ENCODE peak calls at places on chromosomes 16 and 17, in seven cellular contexts. P, Q, D, A, F, O and Y are unnamed samples.

GRCh38 chr17:75267403-75268232 is 3.4 kb downstream of the MIF4GD start:
- DNase-seq in P (no peak), Q (no peak), D (no peak), A (no peak), F (no peak), O (no peak), Y (no peak)

GRCh38 chr17:68360198-68360597 is 68.9 kb downstream of the ARSG start:
- DNase-seq in P (no peak), Q (no peak), D (no peak), A (no peak), F (no peak), O (no peak), Y (no peak)

GRCh38 chr17:4540224-4541040 is 14.8 kb downstream of the MYBBP1A start:
- DNase-seq in P (no peak), Q (no peak), D (no peak), A (no peak), F (no peak), O (no peak), Y (no peak)

GRCh38 chr16:4698321-4699029 is 5.1 kb downstream of the NUDT16L1 start:
- DNase-seq in P (no peak), Q (no peak), D (no peak), A (no peak), F (peak; percentile 65), O (no peak), Y (no peak)

GRCh38 chr17:39018267-39019134 is 51.3 kb upstream of the FBXO47 start:
- DNase-seq in P (no peak), Q (no peak), D (no peak), A (no peak), F (no peak), O (no peak), Y (no peak)

GRCh38 chr16:54289242-54290051 is 2.9 kb upstream of the IRX3 start:
- DNase-seq in P (no peak), Q (no peak), D (no peak), A (no peak), F (no peak), O (no peak), Y (no peak)

GRCh38 chr16:30570621-30571443 is 682 bp downstream of the ZNF688 start:
- DNase-seq in P (no peak), Q (no peak), D (no peak), A (no peak), F (peak; percentile 76), O (peak; percentile 16), Y (no peak)

GRCh38 chr17:7818746-7819645 is 15.0 kb upstream of the KDM6B start:
- DNase-seq in P (no peak), Q (no peak), D (no peak), A (no peak), F (no peak), O (no peak), Y (no peak)

GRCh38 chr16:69607674-69608073 is 41.9 kb downstream of the NFAT5 start:
- DNase-seq in P (no peak), Q (no peak), D (no peak), A (no peak), F (no peak), O (no peak), Y (no peak)

GRCh38 chr16:87380875-87381274 is 2.7 kb downstream of the FBXO31 start:
- DNase-seq in P (no peak), Q (no peak), D (no peak), A (no peak), F (no peak), O (no peak), Y (no peak)

GRCh38 chr17:81261582-81262336 is 22.6 kb downstream of the NDUFAF8 start:
- DNase-seq in P (no peak), Q (no peak), D (no peak), A (no peak), F (no peak), O (no peak), Y (no peak)
- H3K4me3 ChIP-seq in P (no peak overlapping the region), Q (no peak overlapping the region), D (no peak overlapping the region), A (no peak overlapping the region), F (no peak overlapping the region), O (no peak overlapping the region), Y (no peak overlapping the region)

GRCh38 chr17:28944343-28944742 is 7.0 kb downstream of the PHF12 start:
- DNase-seq in P (no peak), Q (no peak), D (no peak), A (no peak), F (no peak), O (no peak), Y (no peak)
- H3K36me3 ChIP-seq in P (no peaks in the 10 kb centered on the region), Q (peaks cover 2% of the 10 kb centered on the region), D (no peaks in the 10 kb centered on the region), A (no peaks in the 10 kb centered on the region), F (no peaks in the 10 kb centered on the region), O (no peaks in the 10 kb centered on the region), Y (no peaks in the 10 kb centered on the region)

DNA sequence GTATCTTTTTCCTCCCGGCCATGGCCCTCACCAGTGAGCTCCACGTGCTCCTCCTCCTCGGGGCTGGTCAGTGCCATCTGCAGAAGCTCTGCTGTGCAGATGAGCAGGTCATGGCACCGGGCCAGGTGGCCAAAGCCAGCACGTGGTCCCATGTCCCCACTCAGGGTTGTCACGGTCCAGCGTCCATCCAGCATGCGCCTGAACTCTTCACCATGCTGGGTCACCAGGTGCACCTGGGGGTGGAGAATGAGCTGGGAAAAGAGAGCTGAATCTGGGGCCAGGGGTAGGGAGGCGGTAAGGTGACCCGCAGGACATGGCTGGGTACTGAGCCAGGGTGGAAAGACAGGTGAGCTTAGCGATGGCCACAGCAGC is 1.3 kb downstream of the DHX58 start:
- DNase-seq in P (no peak), Q (no peak), D (no peak), A (no peak), F (no peak), O (no peak), Y (no peak)
- TF ChIP-seq CTCF in P (no peak), Q (no peak), D (no peak), A (no peak), F (no peak), O (no peak), Y (no peak)

GRCh38 chr17:51044964-51045363 is 75.7 kb downstream of the SPAG9 start:
- DNase-seq in P (no peak), Q (no peak), D (no peak), A (no peak), F (no peak), O (no peak), Y (no peak)

GRCh38 chr17:51046527-51047384 is 73.9 kb downstream of the SPAG9 start:
- DNase-seq in P (peak; percentile 63), Q (peak; percentile 78), D (peak; percentile 63), A (no peak), F (no peak), O (peak; percentile 85), Y (peak; percentile 79)

GRCh38 chr17:51050291-51051033 is 70.2 kb downstream of the SPAG9 start:
- DNase-seq in P (no peak), Q (no peak), D (no peak), A (no peak), F (no peak), O (no peak), Y (no peak)

DNA sequence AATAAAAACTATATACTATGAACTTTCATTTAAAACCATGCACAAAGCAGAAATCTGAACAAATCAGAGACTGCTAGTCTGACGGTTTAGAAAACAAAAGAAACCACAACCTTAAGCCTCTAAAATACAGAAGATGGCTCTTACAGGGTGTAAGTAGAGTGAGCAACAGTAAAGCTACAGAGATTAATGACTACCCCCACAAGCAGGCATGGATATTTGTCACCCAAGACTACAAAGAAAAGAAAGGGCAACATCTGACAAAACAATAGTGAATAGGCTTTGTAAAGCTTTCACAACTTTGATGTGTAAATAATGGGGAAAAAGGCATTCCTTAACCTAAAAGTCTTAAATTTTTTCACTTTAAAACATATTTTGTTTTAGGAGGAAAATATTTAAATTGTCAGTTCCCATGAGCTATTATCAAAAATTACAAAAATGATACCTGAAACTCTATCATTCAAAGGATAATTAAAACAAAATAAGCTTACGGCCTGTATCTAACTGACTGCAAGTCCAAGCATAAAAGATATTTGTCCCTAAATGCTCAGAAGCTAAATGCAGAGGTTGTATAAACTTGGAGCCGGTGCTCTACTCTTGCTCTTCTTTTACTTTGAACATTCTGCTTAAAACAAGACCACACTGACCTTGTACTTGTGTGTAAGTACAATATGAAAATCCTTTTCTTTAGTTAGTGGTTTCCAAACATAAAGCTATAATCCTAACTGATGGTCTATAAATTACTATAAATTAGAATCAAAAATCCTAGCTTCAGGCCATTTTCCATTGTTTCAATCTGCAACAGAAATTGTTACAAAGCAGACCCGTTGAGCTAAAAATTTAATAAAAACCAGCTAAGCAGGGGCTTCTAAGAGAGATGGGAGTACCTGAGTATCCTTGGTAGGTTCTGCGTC is 74.8 kb downstream of the SPAG9 start:
- DNase-seq in P (no peak), Q (no peak), D (no peak), A (no peak), F (no peak), O (no peak), Y (no peak)
- H3K4me3 ChIP-seq in P (peak overlapping the region; percentile 30), Q (peak overlapping the region; percentile 6), D (peak overlapping the region; percentile 62), A (no peak overlapping the region), F (no peak overlapping the region), O (peak overlapping the region; percentile 43), Y (peak overlapping the region; percentile 34)